ENCODE peak calls at places on chromosome 9, in six cellular contexts. C, K, W, T, N and P are unnamed samples.

GRCh38 chr9:78559449-78559885 is 262.5 kb downstream of the PSAT1 start:
- DNase-seq in C (no peak), K (no peak), W (no peak), T (no peak), N (no peak), P (no peak)

GRCh38 chr9:76787677-76788076 is 23.4 kb downstream of the PCA3 start:
- DNase-seq in C (no peak), K (no peak), W (no peak), T (no peak), N (no peak), P (no peak)

GRCh38 chr9:111896942-111897830 is 572 bp downstream of the UGCG start:
- DNase-seq in C (peak), K (peak), W (peak), T (no peak), N (peak), P (peak)

GRCh38 chr9:129669141-129669718 is 3.8 kb downstream of the PRRX2 start:
- DNase-seq in C (peak), K (no peak), W (no peak), T (no peak), N (peak), P (no peak)

GRCh38 chr9:113363336-113363735 is 13.4 kb downstream of the HDHD3 start:
- DNase-seq in C (no peak), K (no peak), W (no peak), T (no peak), N (no peak), P (no peak)

GRCh38 chr9:126497673-126498255 is 116.0 kb upstream of the LMX1B start:
- DNase-seq in C (no peak), K (no peak), W (no peak), T (no peak), N (no peak), P (no peak)

GRCh38 chr9:20407013-20407412 is 215.3 kb downstream of the MLLT3 start:
- DNase-seq in C (no peak), K (no peak), W (no peak), T (no peak), N (no peak), P (no peak)

GRCh38 chr9:5999443-6000104 is 15.8 kb downstream of the RANBP6 start:
- DNase-seq in C (no peak), K (no peak), W (no peak), T (no peak), N (no peak), P (no peak)

GRCh38 chr9:113436753-113437515 is 26.4 kb downstream of the C9orf43 start:
- DNase-seq in C (no peak), K (peak), W (no peak), T (no peak), N (no peak), P (no peak)

GRCh38 chr9:124309665-124310064 is 51.9 kb downstream of the NEK6 start:
- DNase-seq in C (peak), K (no peak), W (peak), T (peak), N (peak), P (no peak)

GRCh38 chr9:121765021-121765950 is 113.9 kb downstream of the DAB2IP start:
- DNase-seq in C (no peak), K (no peak), W (peak), T (no peak), N (peak), P (no peak)

GRCh38 chr9:115073456-115073855 is 44.5 kb downstream of the TNC start:
- DNase-seq in C (no peak), K (no peak), W (no peak), T (no peak), N (no peak), P (no peak)

GRCh38 chr9:108386859-108387384 is 468.9 kb downstream of the ACTL7B start:
- DNase-seq in C (no peak), K (no peak), W (no peak), T (no peak), N (no peak), P (no peak)

GRCh38 chr9:133889498-133890301 is 102.4 kb downstream of the VAV2 start:
- DNase-seq in C (peak), K (no peak), W (no peak), T (no peak), N (no peak), P (no peak)

GRCh38 chr9:123928471-123929176 is 1.3 kb downstream of the DENND1A start:
- DNase-seq in C (no peak), K (no peak), W (no peak), T (no peak), N (peak), P (no peak)

GRCh38 chr9:97703437-97704326 is 6.5 kb upstream of the XPA start:
- DNase-seq in C (peak), K (no peak), W (peak), T (no peak), N (peak), P (no peak)

GRCh38 chr9:94139672-94140417 is 55.6 kb downstream of the PTPDC1 start:
- DNase-seq in C (peak), K (peak), W (no peak), T (no peak), N (peak), P (no peak)

GRCh38 chr9:27600254-27600653 is 27.0 kb upstream of the C9orf72 start:
- DNase-seq in C (no peak), K (no peak), W (no peak), T (no peak), N (no peak), P (no peak)

GRCh38 chr9:38227061-38227540 is 158.1 kb upstream of the SHB start:
- DNase-seq in C (peak), K (peak), W (peak), T (peak), N (peak), P (peak)

GRCh38 chr9:89122944-89123343 is 55.7 kb downstream of the SHC3 start:
- DNase-seq in C (no peak), K (no peak), W (no peak), T (no peak), N (no peak), P (no peak)

GRCh38 chr9:91428431-91428830 is 4.8 kb upstream of the NFIL3 start:
- DNase-seq in C (no peak), K (no peak), W (no peak), T (no peak), N (no peak), P (no peak)

GRCh38 chr9:85142461-85143401 is 473.2 kb downstream of the NTRK2 start:
- DNase-seq in C (peak), K (peak), W (peak), T (no peak), N (peak), P (no peak)

GRCh38 chr9:135156525-135157510 is 69.3 kb downstream of the OLFM1 start:
- DNase-seq in C (peak), K (peak), W (peak), T (peak), N (peak), P (peak)

GRCh38 chr9:76216161-76216649 is 178.0 kb downstream of the RFK start:
- DNase-seq in C (peak), K (no peak), W (no peak), T (no peak), N (peak), P (no peak)

GRCh38 chr9:76215066-76215465 is 179.2 kb downstream of the RFK start:
- DNase-seq in C (no peak), K (no peak), W (no peak), T (no peak), N (peak), P (no peak)

GRCh38 chr9:76642074-76642473 is 122.2 kb upstream of the PCA3 start:
- DNase-seq in C (no peak), K (no peak), W (no peak), T (no peak), N (no peak), P (no peak)

GRCh38 chr9:114034663-114035062 is 43.4 kb downstream of the AMBP start:
- DNase-seq in C (no peak), K (no peak), W (no peak), T (no peak), N (no peak), P (no peak)

GRCh38 chr9:91048739-91049138 is 247.1 kb downstream of the SYK start:
- DNase-seq in C (no peak), K (no peak), W (no peak), T (no peak), N (no peak), P (no peak)

GRCh38 chr9:129586647-129587046 is 34.3 kb downstream of the C9orf50 start:
- DNase-seq in C (no peak), K (peak), W (no peak), T (no peak), N (no peak), P (no peak)

GRCh38 chr9:109745335-109746283 is 34.4 kb upstream of the PALM2AKAP2 start:
- DNase-seq in C (no peak), K (no peak), W (no peak), T (no peak), N (no peak), P (peak)

GRCh38 chr9:120152295-120152694 is 427.7 kb downstream of the CDK5RAP2 start:
- DNase-seq in C (no peak), K (peak), W (no peak), T (peak), N (no peak), P (peak)

GRCh38 chr9:120710110-120710981 is 3.9 kb downstream of the MEGF9 start:
- DNase-seq in C (peak), K (no peak), W (peak), T (no peak), N (peak), P (no peak)

GRCh38 chr9:101705135-101705661 is 33.2 kb downstream of the GRIN3A start:
- DNase-seq in C (no peak), K (no peak), W (no peak), T (no peak), N (no peak), P (peak)

GRCh38 chr9:135342206-135343130 is 137.1 kb upstream of the PPP1R26 start:
- DNase-seq in C (no peak), K (no peak), W (no peak), T (no peak), N (no peak), P (peak)

GRCh38 chr9:129333613-129333960 is 155.5 kb upstream of the IER5L start:
- DNase-seq in C (peak), K (no peak), W (peak), T (no peak), N (no peak), P (peak)

GRCh38 chr9:98809311-98810105 is 2.0 kb downstream of the GALNT12 start:
- DNase-seq in C (no peak), K (no peak), W (no peak), T (no peak), N (no peak), P (no peak)

GRCh38 chr9:98807070-98807810 is at the start of gene GALNT12:
- DNase-seq in C (peak), K (peak), W (no peak), T (no peak), N (no peak), P (peak)

GRCh38 chr9:98808879-98809278 is 1.4 kb downstream of the GALNT12 start:
- DNase-seq in C (no peak), K (no peak), W (no peak), T (no peak), N (no peak), P (no peak)

GRCh38 chr9:98807811-98808195 is 333 bp downstream of the GALNT12 start:
- DNase-seq in C (no peak), K (no peak), W (no peak), T (no peak), N (no peak), P (peak)

DNA sequence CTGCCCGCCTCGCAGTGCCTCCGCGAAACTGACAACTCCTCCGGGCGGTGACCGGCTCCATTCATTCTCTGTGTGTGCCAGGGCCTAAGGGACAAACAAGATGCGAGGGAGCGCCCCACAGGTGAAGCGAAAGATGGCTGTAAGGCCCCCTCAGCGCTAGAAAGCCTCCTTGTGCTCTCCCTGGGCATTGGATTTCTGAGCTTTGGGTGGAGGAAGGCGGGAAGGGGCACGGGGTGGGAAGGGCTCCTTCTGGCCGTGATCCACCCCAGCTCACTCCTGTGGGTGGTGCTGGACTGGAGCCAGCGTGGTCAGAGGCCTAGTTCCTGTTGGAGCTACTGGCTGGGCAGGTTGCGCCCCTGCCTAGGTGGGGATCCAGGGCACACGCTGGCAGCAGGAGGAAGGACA is 943 bp downstream of the GALNT12 start:
- DNase-seq in C (no peak), K (peak), W (no peak), T (no peak), N (no peak), P (no peak)
- TF ChIP-seq JUN in C (no peak), K (no peak), W (no peak), T (no peak), N (no peak), P (no peak)

GRCh38 chr9:136981588-136982231 is 1.1 kb upstream of the LCNL1 start:
- DNase-seq in C (no peak), K (no peak), W (peak), T (no peak), N (no peak), P (no peak)
- TF ChIP-seq JUN in C (no peak), K (no peak), W (no peak), T (no peak), N (no peak), P (no peak)

DNA sequence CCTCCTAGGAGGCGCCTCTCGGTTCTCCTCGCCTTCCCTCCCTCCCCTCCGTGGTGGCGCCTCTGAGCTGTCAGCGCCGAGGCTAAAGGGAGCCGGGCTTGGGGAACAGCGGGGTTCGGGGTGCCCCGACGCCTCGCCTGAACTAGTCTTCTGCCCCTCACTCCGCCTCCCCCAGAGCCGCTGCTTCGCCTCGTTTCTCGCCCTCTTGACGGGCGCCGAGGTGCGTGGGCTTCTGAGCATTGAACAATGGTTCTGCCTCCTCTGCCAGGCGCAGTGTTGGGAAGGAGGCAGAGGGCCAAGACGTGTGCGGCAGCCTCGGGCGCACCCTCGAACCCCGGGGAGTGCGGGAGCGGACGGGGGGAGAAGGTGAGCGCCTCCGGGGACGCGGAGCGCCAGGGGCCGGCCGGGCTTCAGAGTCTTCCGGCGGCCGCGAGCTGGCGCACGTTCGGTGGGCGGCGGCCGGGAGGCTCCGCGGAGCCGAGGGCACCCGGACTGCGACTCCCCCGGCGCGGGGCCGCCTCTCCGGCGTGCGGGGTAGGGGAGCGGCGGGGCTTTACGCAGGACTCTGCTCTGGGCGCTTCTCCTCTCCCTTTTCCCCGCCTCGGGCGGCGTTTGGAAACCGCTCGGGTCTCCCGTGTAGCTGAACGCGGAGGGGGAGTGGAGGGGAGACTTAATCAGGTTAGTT is 916 bp downstream of the VLDLR start:
- DNase-seq in C (peak), K (no peak), W (no peak), T (no peak), N (peak), P (peak)
- TF ChIP-seq JUN in C (no peak), K (no peak), W (no peak), T (no peak), N (no peak), P (no peak)

DNA sequence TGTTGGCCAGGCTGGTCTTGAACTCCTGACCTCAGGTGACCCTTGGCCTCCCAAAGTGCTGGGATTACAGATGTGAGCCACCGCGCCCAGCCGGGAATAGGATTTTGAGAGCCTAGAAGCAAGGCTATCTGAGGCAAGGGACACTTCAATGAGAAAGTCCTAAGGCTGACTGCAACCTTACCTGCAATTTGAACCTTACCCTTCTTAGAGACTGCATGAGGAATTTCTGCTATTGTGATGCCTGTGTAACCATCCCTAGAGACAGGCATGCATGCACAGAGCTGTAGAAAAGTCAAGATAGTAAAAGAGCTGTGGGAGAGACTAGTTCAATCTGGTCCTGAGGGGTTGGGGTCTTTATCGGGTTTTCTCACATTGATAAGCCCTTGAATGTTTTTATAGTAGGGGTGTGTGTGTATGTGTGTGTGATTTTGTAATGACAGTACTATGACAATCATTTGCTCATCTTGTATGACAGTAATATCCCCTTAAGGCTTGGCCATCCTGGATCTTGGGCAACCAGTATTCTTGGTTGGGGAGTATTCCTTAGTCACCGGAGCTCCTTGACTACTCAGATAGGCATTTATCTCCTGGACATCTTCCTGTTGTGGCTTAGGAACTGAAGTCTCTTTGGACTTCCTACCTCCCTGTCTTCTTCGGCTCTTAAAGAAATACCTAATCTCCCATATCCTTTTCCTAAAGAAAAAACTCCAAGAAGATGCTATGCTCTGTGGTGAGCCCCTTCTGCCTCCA is 11.2 kb downstream of the DNAJB5 start:
- DNase-seq in C (no peak), K (peak), W (no peak), T (no peak), N (no peak), P (no peak)
- TF ChIP-seq JUN in C (no peak), K (no peak), W (no peak), T (no peak), N (no peak), P (no peak)

GRCh38 chr9:35907732-35908483 is 1.4 kb upstream of the SPAAR start:
- DNase-seq in C (peak), K (peak), W (peak), T (peak), N (peak), P (no peak)
- TF ChIP-seq JUN in C (peak), K (no peak), W (peak), T (peak), N (peak), P (no peak)

GRCh38 chr9:10250200-10250599 is 362.6 kb downstream of the PTPRD start:
- DNase-seq in C (no peak), K (no peak), W (no peak), T (no peak), N (no peak), P (no peak)
- TF ChIP-seq JUN in C (no peak), K (no peak), W (no peak), T (no peak), N (no peak), P (no peak)

GRCh38 chr9:14348241-14349140 is 34.5 kb upstream of the NFIB start:
- DNase-seq in C (no peak), K (no peak), W (no peak), T (no peak), N (peak), P (no peak)
- TF ChIP-seq JUN in C (no peak), K (no peak), W (no peak), T (no peak), N (no peak), P (no peak)

DNA sequence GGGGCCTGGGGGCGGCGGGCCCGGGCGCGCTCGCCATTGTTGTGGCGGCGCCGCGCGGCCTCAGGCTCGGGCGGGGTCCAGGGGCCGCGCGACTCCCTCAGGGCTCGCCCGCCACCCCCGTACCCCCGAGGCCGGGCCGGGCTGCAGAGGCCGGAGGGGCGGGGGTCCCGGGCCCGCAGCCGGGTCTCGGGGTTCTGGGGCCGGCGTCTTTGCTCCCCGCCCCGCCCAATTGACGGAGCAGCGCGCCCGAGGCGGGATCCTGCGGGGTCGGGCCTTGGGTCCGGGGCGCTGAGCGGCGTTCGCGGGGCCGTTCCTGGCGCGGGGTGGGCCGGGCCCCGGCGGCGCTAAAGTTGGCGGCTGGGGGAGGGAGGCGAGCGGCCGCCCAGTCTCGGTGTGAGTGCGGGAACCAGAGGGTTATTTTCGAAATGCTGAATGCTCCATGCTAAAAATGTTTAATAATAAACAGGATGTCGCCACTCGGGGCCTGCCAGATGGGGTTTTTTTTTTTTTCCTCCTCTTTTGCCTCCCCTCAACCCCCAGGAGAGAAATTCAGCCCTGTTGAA is 659 bp downstream of the PRRC2B start:
- DNase-seq in C (no peak), K (peak), W (no peak), T (no peak), N (peak), P (peak)
- TF ChIP-seq JUN in C (no peak), K (no peak), W (no peak), T (no peak), N (no peak), P (no peak)

DNA sequence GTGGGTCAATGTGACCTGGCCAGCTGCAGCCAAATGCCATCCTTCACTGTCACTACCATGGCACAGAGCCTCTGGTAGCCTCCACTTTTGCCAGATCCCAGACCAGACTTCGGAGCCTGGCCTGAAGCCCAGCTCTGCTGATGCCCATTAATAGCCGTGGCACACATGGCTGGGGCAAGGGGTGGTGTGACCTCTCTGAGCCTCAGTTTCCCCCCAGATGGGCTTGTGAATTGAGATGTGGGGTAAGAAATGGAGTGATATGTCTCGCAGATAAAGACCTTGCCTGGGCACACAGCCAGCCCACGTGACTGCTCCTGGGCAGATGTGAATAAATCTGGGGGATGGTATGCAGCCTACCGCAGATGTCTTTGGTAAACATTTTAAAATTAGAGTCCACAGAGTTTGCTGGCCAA is 13.9 kb downstream of the SUSD3 start:
- DNase-seq in C (no peak), K (no peak), W (no peak), T (no peak), N (no peak), P (no peak)
- TF ChIP-seq JUN in C (no peak), K (no peak), W (no peak), T (no peak), N (no peak), P (no peak)